ENCODE peak calls at places on chromosomes 13 and 19, in ten cellular contexts. C is NCI-H748 treated with DMSO at 0.1 percent for 48 hours; A is heart left ventricle; L is Calu3; O is AG10803; Q is NCI-H1417; B is H54; K is NCI-H774; N is stimulated activated CD8-positive, alpha-beta memory T cell treated with anti-CD3 and anti-CD28 coated beads, Interleukin-7, amount 100 ng/mL, for 24 hours; I is upper lobe of right lung. T is an unnamed sample.

GRCh38 chr19:33394006-33394722 is 20.7 kb downstream of the CEBPG start:
- DNase-seq in C (no peak), B (peak; percentile 98), Q (no peak), L (no peak), I (peak; percentile 75), N (no peak), A (peak; percentile 70), O (peak; percentile 93), K (no peak), T (no peak)

GRCh38 chr13:49395416-49396277 is 48.2 kb downstream of the CAB39L start:
- DNase-seq in O (peak; percentile 50), L (no peak), Q (no peak), A (peak; percentile 51), B (no peak), I (no peak), C (no peak), K (no peak), N (no peak), T (no peak)

GRCh38 chr13:44437356-44438233 is 64.0 kb downstream of the SERP2 start:
- DNase-seq in L (no peak), C (peak; percentile 76), Q (peak; percentile 54), K (peak; percentile 19), A (no peak), B (no peak), N (no peak), I (no peak), O (peak; percentile 44), T (no peak)

GRCh38 chr19:1027953-1028902 is 1.8 kb downstream of the CNN2 start:
- DNase-seq in O (peak; percentile 98), B (peak; percentile 81), I (peak; percentile 90), A (peak; percentile 76), L (peak; percentile 59), N (no peak), C (peak; percentile 8), K (peak; percentile 35), Q (no peak), T (peak; percentile 67)

GRCh38 chr13:28537149-28537548 is 42.2 kb upstream of the FLT1 start:
- DNase-seq in A (no peak), I (no peak), K (no peak), C (no peak), N (no peak), L (no peak), Q (no peak), B (no peak), O (no peak), T (no peak)

GRCh38 chr19:9566729-9567128 is 17.6 kb downstream of the ZNF121 start:
- DNase-seq in C (no peak), K (no peak), Q (no peak), N (no peak), I (no peak), O (no peak), L (no peak), B (no peak), A (no peak), T (no peak)

GRCh38 chr19:45569619-45570421 is 14.8 kb downstream of the OPA3 start:
- DNase-seq in I (no peak), K (no peak), Q (no peak), O (peak; percentile 47), N (peak; percentile 39), L (peak; percentile 80), C (peak; percentile 59), A (peak; percentile 71), B (no peak), T (peak; percentile 47)

GRCh38 chr13:46197299-46197975 is 14.3 kb upstream of the LRRC63 start:
- DNase-seq in C (no peak), I (no peak), L (peak; percentile 23), A (no peak), B (no peak), K (no peak), Q (no peak), O (peak; percentile 77), N (no peak), T (no peak)

GRCh38 chr19:18478545-18479311 is 40.8 kb upstream of the ISYNA1 start:
- DNase-seq in A (peak; percentile 87), C (no peak), I (peak; percentile 82), L (peak; percentile 27), N (peak; percentile 33), K (no peak), O (peak; percentile 95), Q (no peak), B (peak; percentile 91), T (peak; percentile 43)